ENCODE peak calls at places on chromosomes 13 and 19, in four cellular contexts. H, E, C and F are unnamed samples.

GRCh38 chr19:3798137-3798536 is 12.0 kb upstream of the MATK start:
- DNase-seq in E (no peak), C (peak), H (no peak), F (no peak)

GRCh38 chr13:100645382-100645781 is 29.2 kb downstream of the TMTC4 start:
- DNase-seq in H (no peak), C (no peak), E (no peak), F (no peak)

GRCh38 chr13:44508562-44509062 is 67.5 kb downstream of the TSC22D1 start:
- DNase-seq in H (no peak), C (no peak), E (no peak), F (no peak)

GRCh38 chr19:55537741-55538111 is 793 bp upstream of the SBK2 start:
- DNase-seq in E (no peak), H (no peak), C (no peak), F (no peak)

GRCh38 chr13:42594577-42595571 is 20.9 kb downstream of the TNFSF11 start:
- DNase-seq in E (peak), C (peak), H (peak), F (peak)

GRCh38 chr13:35475960-35476943 is at the start of gene MAB21L1:
- DNase-seq in E (no peak), C (peak), H (peak), F (no peak)

GRCh38 chr19:45884682-45885555 is 1.0 kb downstream of the IRF2BP1 start:
- DNase-seq in C (no peak), H (peak), E (no peak), F (no peak)

GRCh38 chr19:10604460-10604980 is 17.4 kb upstream of the AP1M2 start:
- DNase-seq in H (no peak), C (peak), E (no peak), F (no peak)

GRCh38 chr13:76350399-76350798 is 535.8 kb downstream of the KCTD12 start:
- DNase-seq in H (no peak), C (no peak), E (no peak), F (no peak)

GRCh38 chr13:103941506-103942148 is 875.4 kb upstream of the SLC10A2 start:
- DNase-seq in E (no peak), C (no peak), H (no peak), F (no peak)

GRCh38 chr19:13611596-13611995 is 105.3 kb upstream of the CACNA1A start:
- DNase-seq in E (no peak), C (no peak), H (no peak), F (no peak)

GRCh38 chr19:1107655-1108261 is 4.0 kb downstream of the GPX4 start:
- DNase-seq in H (no peak), C (no peak), E (no peak), F (no peak)

GRCh38 chr19:43595999-43596841 is at the start of the genes IRGQ and ZNF576:
- DNase-seq in C (peak), H (peak), E (peak), F (peak)